ENCODE peak calls at places on chromosomes 1 and 21, in eight cellular contexts. Y, Z, K, C, A, H, L and J are unnamed samples.

GRCh38 chr1:81549588-81550127 is 251.1 kb upstream of the ADGRL2 start:
- DNase-seq in Y (no peak), Z (peak), K (no peak), C (no peak), A (peak), H (no peak), L (no peak), J (no peak)

GRCh38 chr1:73854527-73854926 is 343.4 kb downstream of the LRRIQ3 start:
- DNase-seq in Y (no peak), Z (no peak), K (no peak), C (no peak), A (no peak), H (no peak), L (no peak), J (no peak)

GRCh38 chr1:116825735-116826438 is 71.7 kb downstream of the CD2 start:
- DNase-seq in Y (peak), Z (no peak), K (no peak), C (no peak), A (no peak), H (peak), L (no peak), J (no peak)

GRCh38 chr1:84208935-84209334 is 64.9 kb downstream of the PRKACB start:
- DNase-seq in Y (no peak), Z (no peak), K (no peak), C (no peak), A (no peak), H (no peak), L (no peak), J (no peak)

GRCh38 chr1:3774503-3775247 is 2.1 kb downstream of the SMIM1 start:
- DNase-seq in Y (no peak), Z (no peak), K (no peak), C (no peak), A (no peak), H (no peak), L (peak), J (no peak)

GRCh38 chr1:211715976-211716375 is 40.6 kb upstream of the NEK2 start:
- DNase-seq in Y (no peak), Z (no peak), K (no peak), C (no peak), A (no peak), H (no peak), L (no peak), J (no peak)

GRCh38 chr1:85047472-85048295 is 616 bp downstream of the MCOLN3 start:
- DNase-seq in Y (peak), Z (no peak), K (peak), C (no peak), A (no peak), H (peak), L (no peak), J (peak)

GRCh38 chr1:89605692-89606091 is 27.2 kb upstream of the LRRC8C start:
- DNase-seq in Y (no peak), Z (peak), K (no peak), C (no peak), A (no peak), H (no peak), L (no peak), J (no peak)

GRCh38 chr1:199700551-199700950 is 327.0 kb upstream of the NR5A2 start:
- DNase-seq in Y (no peak), Z (no peak), K (no peak), C (no peak), A (no peak), H (no peak), L (no peak), J (no peak)

GRCh38 chr1:86197206-86197855 is 40.8 kb upstream of the COL24A1 start:
- DNase-seq in Y (no peak), Z (no peak), K (no peak), C (no peak), A (no peak), H (no peak), L (no peak), J (no peak)

GRCh38 chr1:1307261-1307907 is 346 bp downstream of the ACAP3 start:
- DNase-seq in Y (peak), Z (peak), K (peak), C (no peak), A (no peak), H (peak), L (peak), J (no peak)

GRCh38 chr1:70334436-70334835 is 20.1 kb downstream of the ANKRD13C start:
- DNase-seq in Y (no peak), Z (no peak), K (no peak), C (no peak), A (no peak), H (no peak), L (no peak), J (no peak)

GRCh38 chr1:243748706-243749283 is 101.2 kb downstream of the AKT3 start:
- DNase-seq in Y (no peak), Z (peak), K (no peak), C (peak), A (peak), H (no peak), L (no peak), J (no peak)

GRCh38 chr1:228101994-228102790 is 933 bp downstream of the C1orf35 start:
- DNase-seq in Y (peak), Z (peak), K (no peak), C (no peak), A (peak), H (no peak), L (peak), J (peak)

GRCh38 chr1:22971161-22972062 is 1.3 kb downstream of the LACTBL1 start:
- DNase-seq in Y (no peak), Z (no peak), K (no peak), C (no peak), A (no peak), H (no peak), L (no peak), J (no peak)

GRCh38 chr21:44054710-44055109 is 42.6 kb downstream of the TRAPPC10 start:
- DNase-seq in Y (no peak), Z (no peak), K (no peak), C (no peak), A (no peak), H (no peak), L (no peak), J (no peak)

GRCh38 chr1:40317394-40318074 is 448 bp upstream of the COL9A2 start:
- DNase-seq in Y (no peak), Z (no peak), K (no peak), C (no peak), A (no peak), H (no peak), L (no peak), J (no peak)

GRCh38 chr1:40393173-40393572 is 19.6 kb downstream of the SMAP2 start:
- DNase-seq in Y (no peak), Z (no peak), K (no peak), C (no peak), A (no peak), H (no peak), L (no peak), J (no peak)

GRCh38 chr1:90417139-90417538 is 300.0 kb downstream of the BARHL2 start:
- DNase-seq in Y (no peak), Z (peak), K (no peak), C (no peak), A (no peak), H (no peak), L (no peak), J (no peak)

GRCh38 chr1:190172636-190173410 is 304.8 kb downstream of the BRINP3 start:
- DNase-seq in Y (no peak), Z (no peak), K (no peak), C (no peak), A (no peak), H (no peak), L (no peak), J (no peak)

GRCh38 chr21:28410264-28410663 is 582.4 kb downstream of the LTN1 start:
- DNase-seq in Y (no peak), Z (no peak), K (no peak), C (no peak), A (no peak), H (no peak), L (no peak), J (no peak)

GRCh38 chr1:31712625-31713024 is 8.8 kb upstream of the COL16A1 start:
- DNase-seq in Y (peak), Z (peak), K (peak), C (no peak), A (no peak), H (peak), L (no peak), J (peak)

GRCh38 chr1:197284325-197284724 is 16.3 kb downstream of the CRB1 start:
- DNase-seq in Y (no peak), Z (no peak), K (no peak), C (no peak), A (no peak), H (no peak), L (no peak), J (no peak)

GRCh38 chr1:176790771-176791170 is 327.8 kb downstream of the PAPPA2 start:
- DNase-seq in Y (no peak), Z (no peak), K (no peak), C (no peak), A (no peak), H (no peak), L (no peak), J (no peak)

GRCh38 chr1:154466136-154466665 is 35.8 kb upstream of the TDRD10 start:
- DNase-seq in Y (no peak), Z (no peak), K (no peak), C (no peak), A (no peak), H (no peak), L (no peak), J (peak)

GRCh38 chr1:18948913-18949688 is 7.4 kb downstream of the IFFO2 start:
- DNase-seq in Y (no peak), Z (no peak), K (peak), C (no peak), A (no peak), H (peak), L (peak), J (peak)

GRCh38 chr1:72062584-72062983 is 219.8 kb downstream of the NEGR1 start:
- DNase-seq in Y (no peak), Z (no peak), K (no peak), C (no peak), A (no peak), H (no peak), L (no peak), J (no peak)

GRCh38 chr1:8880068-8880676 is 1.7 kb upstream of the ENO1 start:
- DNase-seq in Y (peak), Z (peak), K (no peak), C (peak), A (peak), H (peak), L (no peak), J (peak)

GRCh38 chr1:241225741-241226140 is 131.3 kb downstream of the RGS7 start:
- DNase-seq in Y (no peak), Z (no peak), K (no peak), C (no peak), A (no peak), H (no peak), L (no peak), J (no peak)
- H3K27ac ChIP-seq in Y (no peak), Z (no peak), K (no peak), C (no peak), A (no peak), H (no peak), L (no peak), J (no peak)

DNA sequence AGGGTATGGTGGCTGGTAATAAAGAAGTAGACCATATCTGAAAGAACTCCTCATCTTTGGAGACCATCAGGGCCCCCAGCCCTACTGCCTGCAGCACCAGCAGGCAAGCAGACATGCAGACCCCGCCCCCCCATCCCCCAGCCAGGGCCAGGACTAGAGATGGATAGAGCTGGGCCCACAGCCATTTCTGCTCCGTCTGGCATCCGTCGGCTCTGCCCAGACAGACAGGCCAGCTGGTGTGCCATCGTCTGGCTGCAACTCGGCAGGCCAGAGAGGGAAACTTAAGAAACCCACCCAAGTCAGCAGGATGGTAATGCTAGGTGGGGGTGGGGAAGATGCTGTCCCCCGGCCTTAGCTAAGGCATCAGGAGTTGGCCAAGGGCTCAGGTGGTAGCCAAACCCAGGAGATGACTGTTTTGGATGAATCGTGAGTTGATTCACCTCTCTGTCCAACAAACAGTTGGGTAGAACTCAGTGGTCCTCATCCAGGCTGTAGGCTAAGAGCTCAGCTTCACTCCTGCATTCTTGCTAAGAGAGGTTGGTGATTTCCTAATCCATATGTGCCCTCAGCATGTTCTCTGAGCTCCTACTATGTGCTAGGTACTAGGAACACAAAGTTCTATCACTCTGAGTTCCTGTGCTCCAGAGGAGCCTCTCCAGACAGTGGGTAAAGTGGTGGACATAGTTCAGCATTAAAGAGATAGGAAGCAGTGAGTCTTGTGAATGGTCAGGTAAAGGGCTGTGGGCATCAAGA is 23.2 kb upstream of the TMEM222 start:
- DNase-seq in Y (no peak), Z (no peak), K (no peak), C (no peak), A (no peak), H (peak), L (no peak), J (no peak)
- H3K27ac ChIP-seq in Y (peak), Z (peak), K (peak), C (peak), A (no peak), H (peak), L (peak), J (peak)

GRCh38 chr1:158248771-158249170 is 5.5 kb upstream of the CD1A start:
- DNase-seq in Y (no peak), Z (no peak), K (no peak), C (no peak), A (no peak), H (no peak), L (no peak), J (no peak)
- H3K27ac ChIP-seq in Y (no peak), Z (no peak), K (no peak), C (no peak), A (no peak), H (no peak), L (no peak), J (no peak)

GRCh38 chr1:65002508-65003315 is 36.4 kb upstream of the JAK1 start:
- DNase-seq in Y (peak), Z (peak), K (peak), C (peak), A (no peak), H (peak), L (peak), J (peak)

GRCh38 chr1:65006806-65007205 is 40.5 kb upstream of the JAK1 start:
- DNase-seq in Y (no peak), Z (no peak), K (no peak), C (no peak), A (no peak), H (no peak), L (no peak), J (no peak)

GRCh38 chr1:65002156-65002507 is 35.8 kb upstream of the JAK1 start:
- DNase-seq in Y (no peak), Z (no peak), K (no peak), C (no peak), A (no peak), H (peak), L (peak), J (no peak)

GRCh38 chr1:65001238-65001792 is 35.0 kb upstream of the JAK1 start:
- DNase-seq in Y (peak), Z (no peak), K (peak), C (peak), A (no peak), H (peak), L (peak), J (peak)

GRCh38 chr1:65003316-65003664 is 36.9 kb upstream of the JAK1 start:
- DNase-seq in Y (no peak), Z (peak), K (no peak), C (no peak), A (no peak), H (no peak), L (no peak), J (no peak)
- H3K27ac ChIP-seq in Y (peak), Z (no peak), K (peak), C (peak), A (no peak), H (peak), L (peak), J (peak)

GRCh38 chr21:34890258-34890723 is 158.8 kb downstream of the RUNX1 start:
- DNase-seq in Y (no peak), Z (peak), K (no peak), C (no peak), A (no peak), H (no peak), L (no peak), J (no peak)
- H3K27ac ChIP-seq in Y (peak), Z (peak), K (peak), C (no peak), A (no peak), H (no peak), L (peak), J (peak)

GRCh38 chr1:165375623-165376022 is 19.1 kb upstream of the LMX1A start:
- DNase-seq in Y (no peak), Z (no peak), K (no peak), C (no peak), A (no peak), H (no peak), L (no peak), J (no peak)
- H3K27ac ChIP-seq in Y (peak), Z (no peak), K (peak), C (no peak), A (no peak), H (peak), L (peak), J (peak)

GRCh38 chr21:34803792-34804440 is 135.1 kb downstream of the CLIC6 start:
- DNase-seq in Y (no peak), Z (no peak), K (no peak), C (no peak), A (no peak), H (no peak), L (no peak), J (no peak)

GRCh38 chr21:34801519-34802132 is 132.8 kb downstream of the CLIC6 start:
- DNase-seq in Y (no peak), Z (peak), K (no peak), C (no peak), A (peak), H (no peak), L (no peak), J (no peak)

GRCh38 chr21:34805157-34805556 is 136.4 kb downstream of the CLIC6 start:
- DNase-seq in Y (no peak), Z (no peak), K (no peak), C (no peak), A (no peak), H (no peak), L (no peak), J (no peak)

GRCh38 chr21:34800797-34801518 is 132.2 kb downstream of the CLIC6 start:
- DNase-seq in Y (no peak), Z (no peak), K (no peak), C (no peak), A (no peak), H (no peak), L (no peak), J (no peak)

GRCh38 chr21:34802180-34802899 is 133.5 kb downstream of the CLIC6 start:
- DNase-seq in Y (no peak), Z (no peak), K (no peak), C (no peak), A (no peak), H (no peak), L (no peak), J (no peak)
- H3K27ac ChIP-seq in Y (no peak), Z (no peak), K (no peak), C (no peak), A (no peak), H (no peak), L (peak), J (no peak)

GRCh38 chr1:66294692-66295384 is 239.1 kb upstream of the SGIP1 start:
- DNase-seq in Y (no peak), Z (peak), K (no peak), C (peak), A (no peak), H (no peak), L (no peak), J (no peak)
- H3K27ac ChIP-seq in Y (peak), Z (no peak), K (peak), C (no peak), A (no peak), H (no peak), L (peak), J (no peak)

GRCh38 chr1:24042375-24042774 is 62.2 kb upstream of the SRSF10 start:
- DNase-seq in Y (no peak), Z (no peak), K (no peak), C (no peak), A (no peak), H (no peak), L (no peak), J (no peak)

GRCh38 chr1:24043345-24044032 is 63.4 kb upstream of the SRSF10 start:
- DNase-seq in Y (no peak), Z (no peak), K (no peak), C (no peak), A (no peak), H (no peak), L (no peak), J (peak)

GRCh38 chr1:24048205-24048869 is 63.6 kb downstream of the MYOM3 start:
- DNase-seq in Y (no peak), Z (no peak), K (no peak), C (no peak), A (no peak), H (no peak), L (no peak), J (peak)

GRCh38 chr1:24047101-24047459 is 64.9 kb downstream of the MYOM3 start:
- DNase-seq in Y (peak), Z (peak), K (peak), C (no peak), A (no peak), H (peak), L (peak), J (peak)

DNA sequence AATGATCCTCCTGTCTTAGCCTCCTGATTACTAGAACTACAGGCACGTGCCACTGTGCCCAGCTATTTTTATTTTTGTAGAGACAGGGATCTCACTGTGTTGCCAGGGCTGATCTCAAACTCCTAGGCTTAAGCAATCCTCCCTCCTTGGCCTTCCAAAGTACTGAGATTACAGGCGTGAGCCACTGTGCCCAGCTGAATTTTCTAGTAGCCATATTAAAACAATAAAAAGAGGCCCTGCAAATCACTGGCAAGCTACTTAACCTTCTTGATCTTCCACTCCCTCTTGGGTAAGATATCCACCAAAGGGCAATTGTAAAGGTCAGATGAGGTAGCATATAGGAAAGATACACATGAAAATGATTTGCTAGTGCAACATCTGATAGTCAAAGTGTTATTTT is 65.6 kb upstream of the SRSF10 start:
- DNase-seq in Y (no peak), Z (no peak), K (no peak), C (no peak), A (no peak), H (no peak), L (no peak), J (peak)
- H3K27ac ChIP-seq in Y (peak), Z (no peak), K (peak), C (no peak), A (no peak), H (no peak), L (peak), J (peak)

DNA sequence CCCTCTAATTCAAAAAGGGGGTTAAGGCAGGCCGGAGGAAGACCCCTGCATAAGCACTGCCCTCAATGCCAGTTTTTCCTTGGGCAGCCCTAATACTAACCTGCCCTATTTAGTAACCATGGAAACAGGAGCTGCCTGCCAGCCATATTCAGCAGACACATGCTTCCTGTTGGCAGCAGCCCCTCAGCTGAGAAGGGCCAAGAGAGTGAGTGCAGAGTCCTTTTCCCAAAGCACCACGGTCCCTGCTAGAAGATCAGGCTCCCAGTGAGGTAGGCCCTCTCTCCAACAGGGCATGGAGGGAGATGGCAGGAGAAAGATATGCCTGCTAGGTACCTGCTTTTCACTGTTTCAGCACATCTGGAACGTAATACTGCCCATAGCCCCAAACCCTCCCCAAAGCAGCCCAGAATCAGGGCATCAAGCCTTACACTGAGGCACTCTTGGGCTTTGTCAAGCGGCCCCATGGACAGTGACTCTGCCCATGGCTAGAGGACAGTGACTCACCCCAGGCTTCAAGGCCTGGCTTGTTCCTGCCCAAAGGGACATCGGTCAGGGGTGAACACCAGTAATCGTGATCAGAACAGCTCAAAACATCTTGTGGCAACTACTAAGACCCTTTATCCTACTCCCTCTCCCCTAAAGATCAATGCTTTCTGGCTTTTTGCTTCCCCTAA is 64.5 kb downstream of the BCAR3 start:
- DNase-seq in Y (peak), Z (no peak), K (peak), C (peak), A (no peak), H (peak), L (no peak), J (peak)
- H3K27ac ChIP-seq in Y (peak), Z (peak), K (peak), C (peak), A (no peak), H (peak), L (peak), J (peak)